ENCODE peak calls at places on chromosomes 16 and 17, in nine cellular contexts. One of them, this sample, is unnamed.
A peak's percentile ranks its signal among the peaks of the same experiment; 100 is the strongest.

GRCh38 chr17:47896672-47897490 is 845 bp downstream of the SP2 start:
- DNase-seq in BE2C: no peak
- DNase-seq in PC-3: peak; percentile 14
- DNase-seq in colonic mucosa: peak; percentile 46
- DNase-seq in neural progenitor cell: no peak
- DNase-seq in bronchial epithelial cell: peak; percentile 29
- DNase-seq in stomach: no peak
- DNase-seq in ascending aorta: peak; percentile 18
- DNase-seq in CD8-positive, alpha-beta T cell: no peak
- DNase-seq in this sample: no peak

GRCh38 chr16:74743668-74744299 is 30.8 kb downstream of the FA2H start:
- DNase-seq in colonic mucosa: peak; percentile 98
- DNase-seq in ascending aorta: no peak
- DNase-seq in neural progenitor cell: no peak
- DNase-seq in CD8-positive, alpha-beta T cell: no peak
- DNase-seq in stomach: peak; percentile 97
- DNase-seq in BE2C: peak; percentile 50
- DNase-seq in PC-3: peak; percentile 95
- DNase-seq in bronchial epithelial cell: peak; percentile 98
- DNase-seq in this sample: no peak

GRCh38 chr17:78129385-78130079 is 977 bp upstream of the TMC6 start:
- DNase-seq in colonic mucosa: no peak
- DNase-seq in ascending aorta: no peak
- DNase-seq in CD8-positive, alpha-beta T cell: peak; percentile 68
- DNase-seq in PC-3: no peak
- DNase-seq in neural progenitor cell: no peak
- DNase-seq in BE2C: no peak
- DNase-seq in stomach: no peak
- DNase-seq in bronchial epithelial cell: no peak
- DNase-seq in this sample: peak; percentile 69

GRCh38 chr16:31397701-31398100 is 4.6 kb downstream of the ITGAD start:
- DNase-seq in CD8-positive, alpha-beta T cell: no peak
- DNase-seq in neural progenitor cell: no peak
- DNase-seq in BE2C: no peak
- DNase-seq in PC-3: no peak
- DNase-seq in ascending aorta: no peak
- DNase-seq in stomach: no peak
- DNase-seq in bronchial epithelial cell: no peak
- DNase-seq in colonic mucosa: no peak
- DNase-seq in this sample: no peak

GRCh38 chr17:33202011-33202410 is 91.1 kb downstream of the ASIC2 start:
- DNase-seq in colonic mucosa: no peak
- DNase-seq in bronchial epithelial cell: no peak
- DNase-seq in CD8-positive, alpha-beta T cell: no peak
- DNase-seq in neural progenitor cell: peak; percentile 20
- DNase-seq in stomach: no peak
- DNase-seq in BE2C: no peak
- DNase-seq in ascending aorta: no peak
- DNase-seq in PC-3: peak; percentile 23
- DNase-seq in this sample: no peak

GRCh38 chr17:44386182-44386525 is 3.3 kb downstream of the ITGA2B start:
- DNase-seq in neural progenitor cell: no peak
- DNase-seq in BE2C: no peak
- DNase-seq in colonic mucosa: no peak
- DNase-seq in PC-3: no peak
- DNase-seq in stomach: no peak
- DNase-seq in ascending aorta: no peak
- DNase-seq in CD8-positive, alpha-beta T cell: no peak
- DNase-seq in bronchial epithelial cell: no peak
- DNase-seq in this sample: no peak

GRCh38 chr17:4472281-4472680 is 26.4 kb upstream of the SPNS2 start:
- DNase-seq in ascending aorta: no peak
- DNase-seq in BE2C: no peak
- DNase-seq in bronchial epithelial cell: no peak
- DNase-seq in neural progenitor cell: no peak
- DNase-seq in CD8-positive, alpha-beta T cell: no peak
- DNase-seq in stomach: no peak
- DNase-seq in colonic mucosa: no peak
- DNase-seq in PC-3: no peak
- DNase-seq in this sample: no peak

GRCh38 chr17:80485846-80486245 is 9.4 kb upstream of the NPTX1 start:
- DNase-seq in colonic mucosa: no peak
- DNase-seq in neural progenitor cell: no peak
- DNase-seq in PC-3: no peak
- DNase-seq in bronchial epithelial cell: no peak
- DNase-seq in ascending aorta: no peak
- DNase-seq in stomach: no peak
- DNase-seq in CD8-positive, alpha-beta T cell: no peak
- DNase-seq in BE2C: peak; percentile 95
- DNase-seq in this sample: no peak

DNA sequence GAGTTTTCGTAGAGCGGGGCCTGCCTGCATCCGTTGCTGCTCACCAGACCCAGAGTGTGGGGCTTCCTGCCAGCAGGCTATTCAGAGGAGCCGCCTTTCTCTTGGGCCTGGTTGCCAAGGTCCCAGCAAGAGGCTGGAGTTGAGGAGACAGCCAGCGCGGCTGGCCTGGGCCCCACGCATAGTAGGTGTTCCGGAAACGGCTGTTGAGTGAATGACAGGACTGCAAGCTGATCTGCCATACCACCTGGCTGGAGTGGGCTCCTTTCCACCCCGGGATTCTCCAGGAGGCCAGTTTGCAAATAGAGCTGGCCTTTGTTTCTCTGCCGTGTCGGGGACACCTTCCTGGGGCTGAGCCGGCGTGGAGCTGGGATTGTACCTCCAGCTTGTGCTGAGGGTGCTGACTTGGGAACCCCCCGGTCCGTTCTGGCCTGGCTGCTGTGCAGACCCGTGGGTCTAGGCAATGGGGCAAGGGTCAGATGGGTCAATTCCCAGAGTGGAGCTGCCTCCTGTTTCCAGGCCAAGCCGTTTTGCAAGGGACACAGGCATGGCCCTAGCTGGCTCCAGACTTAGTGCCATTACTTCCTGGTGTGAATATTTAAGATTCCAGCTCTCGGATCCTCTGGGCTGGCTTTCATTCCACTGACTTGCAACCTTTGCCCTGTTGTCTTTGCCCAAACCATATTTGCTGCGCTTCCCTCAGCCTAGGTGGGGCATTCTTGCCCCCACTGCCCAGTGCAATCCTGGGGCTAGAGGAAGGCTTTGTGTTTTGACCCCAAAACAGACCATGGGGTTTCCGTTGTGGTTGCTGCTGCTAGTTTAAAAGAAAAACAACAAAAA is 68.8 kb downstream of the CMIP start:
- DNase-seq in neural progenitor cell: peak; percentile 48
- DNase-seq in colonic mucosa: peak; percentile 53
- DNase-seq in BE2C: no peak
- DNase-seq in ascending aorta: no peak
- DNase-seq in stomach: no peak
- DNase-seq in bronchial epithelial cell: no peak
- DNase-seq in CD8-positive, alpha-beta T cell: no peak
- DNase-seq in PC-3: no peak
- DNase-seq in this sample: no peak
- H3K36me3 ChIP-seq in neural progenitor cell: no peaks in the 10 kb centered on the region
- H3K36me3 ChIP-seq in colonic mucosa: no peaks in the 10 kb centered on the region
- H3K36me3 ChIP-seq in BE2C: no peaks in the 10 kb centered on the region
- H3K36me3 ChIP-seq in ascending aorta: no peaks in the 10 kb centered on the region
- H3K36me3 ChIP-seq in stomach: peaks cover 13% of the 10 kb centered on the region
- H3K36me3 ChIP-seq in bronchial epithelial cell: peaks cover 14% of the 10 kb centered on the region
- H3K36me3 ChIP-seq in CD8-positive, alpha-beta T cell: no peaks in the 10 kb centered on the region
- H3K36me3 ChIP-seq in PC-3: peaks cover 19% of the 10 kb centered on the region
- H3K36me3 ChIP-seq in this sample: no peaks in the 10 kb centered on the region

DNA sequence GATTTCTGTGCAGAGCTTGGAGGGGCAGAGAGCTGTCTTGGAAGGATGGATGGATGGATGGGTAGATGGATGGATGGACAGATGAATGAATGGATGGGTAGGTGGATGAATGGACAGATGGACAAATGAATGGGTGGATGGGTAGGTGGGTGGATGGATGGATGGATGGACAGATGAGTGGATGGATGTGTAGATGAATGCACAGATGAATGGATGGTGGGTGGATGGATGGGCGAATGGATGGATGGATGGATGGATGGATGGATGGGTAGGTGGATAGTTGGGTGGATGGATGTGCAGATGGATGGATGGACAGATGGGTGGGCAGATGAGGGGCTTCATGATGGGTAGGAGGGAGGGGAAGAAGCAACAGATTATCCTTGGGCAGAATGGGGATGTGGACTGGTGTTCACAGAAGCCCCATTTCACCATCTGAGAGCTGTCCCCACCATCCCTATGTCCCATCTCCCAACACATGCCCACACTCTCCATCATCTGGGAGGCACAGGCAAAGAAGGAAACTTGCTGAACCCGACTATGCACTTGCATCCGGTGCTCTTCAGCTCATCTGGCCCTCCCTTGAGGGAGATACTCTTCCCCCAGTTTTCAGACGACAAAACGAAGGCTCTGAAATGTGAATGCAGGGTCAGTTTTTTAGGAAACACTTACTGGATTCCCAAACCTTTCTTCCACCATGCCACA is 57.2 kb downstream of the IL21R start:
- DNase-seq in bronchial epithelial cell: no peak
- DNase-seq in CD8-positive, alpha-beta T cell: no peak
- DNase-seq in ascending aorta: no peak
- DNase-seq in stomach: no peak
- DNase-seq in colonic mucosa: no peak
- DNase-seq in BE2C: no peak
- DNase-seq in PC-3: no peak
- DNase-seq in neural progenitor cell: no peak
- DNase-seq in this sample: no peak
- H3K36me3 ChIP-seq in bronchial epithelial cell: peaks cover 4% of the 10 kb centered on the region
- H3K36me3 ChIP-seq in CD8-positive, alpha-beta T cell: peaks cover 7% of the 10 kb centered on the region
- H3K36me3 ChIP-seq in ascending aorta: peaks cover 36% of the 10 kb centered on the region
- H3K36me3 ChIP-seq in stomach: peaks cover 52% of the 10 kb centered on the region
- H3K36me3 ChIP-seq in colonic mucosa: no peaks in the 10 kb centered on the region
- H3K36me3 ChIP-seq in BE2C: peaks cover 31% of the 10 kb centered on the region
- H3K36me3 ChIP-seq in PC-3: no peaks in the 10 kb centered on the region
- H3K36me3 ChIP-seq in neural progenitor cell: no peaks in the 10 kb centered on the region
- H3K36me3 ChIP-seq in this sample: peaks cover 5% of the 10 kb centered on the region

DNA sequence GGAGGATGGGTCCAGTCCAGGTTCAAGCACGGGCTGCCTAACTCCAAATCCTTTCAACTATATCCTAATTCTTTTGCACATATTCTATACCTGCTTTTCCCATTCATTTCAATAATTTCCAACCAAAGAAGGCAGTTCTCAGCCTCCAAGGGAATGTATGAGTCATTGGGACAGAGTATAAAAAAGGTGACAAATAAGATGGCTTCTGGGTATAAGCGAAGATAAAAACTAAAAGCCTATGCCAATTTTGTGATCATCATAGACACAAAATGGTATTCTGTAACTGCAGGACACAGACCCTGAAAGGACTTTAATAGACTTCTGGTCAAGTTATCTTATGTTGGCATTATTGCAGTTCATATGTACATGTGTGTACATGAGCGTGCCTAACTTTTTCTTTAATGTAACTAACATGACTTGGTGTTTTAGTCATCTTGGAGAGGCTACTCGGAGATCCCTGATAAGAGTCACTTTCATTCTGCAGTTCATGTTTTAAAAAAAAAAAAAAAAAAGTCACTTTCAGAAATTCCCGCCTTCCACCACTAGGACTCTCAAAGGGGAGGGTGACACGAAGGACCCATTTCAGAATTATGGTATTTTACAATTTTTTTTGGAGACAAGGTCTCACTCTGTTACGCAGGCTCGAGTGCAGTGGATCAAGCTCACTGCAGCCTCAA is 17.3 kb downstream of the COG1 start:
- DNase-seq in ascending aorta: no peak
- DNase-seq in neural progenitor cell: no peak
- DNase-seq in BE2C: no peak
- DNase-seq in PC-3: peak; percentile 48
- DNase-seq in bronchial epithelial cell: no peak
- DNase-seq in CD8-positive, alpha-beta T cell: no peak
- DNase-seq in stomach: no peak
- DNase-seq in colonic mucosa: no peak
- DNase-seq in this sample: no peak
- H3K36me3 ChIP-seq in ascending aorta: peaks cover 49% of the 10 kb centered on the region
- H3K36me3 ChIP-seq in neural progenitor cell: no peaks in the 10 kb centered on the region
- H3K36me3 ChIP-seq in BE2C: peaks cover 42% of the 10 kb centered on the region
- H3K36me3 ChIP-seq in PC-3: peaks cover 50% of the 10 kb centered on the region
- H3K36me3 ChIP-seq in bronchial epithelial cell: peaks cover 14% of the 10 kb centered on the region
- H3K36me3 ChIP-seq in CD8-positive, alpha-beta T cell: peaks cover 40% of the 10 kb centered on the region
- H3K36me3 ChIP-seq in stomach: peaks cover 59% of the 10 kb centered on the region
- H3K36me3 ChIP-seq in colonic mucosa: no peaks in the 10 kb centered on the region
- H3K36me3 ChIP-seq in this sample: peaks cover 46% of the 10 kb centered on the region

GRCh38 chr17:49456172-49456965 is 38.7 kb upstream of the NGFR start:
- DNase-seq in neural progenitor cell: no peak
- DNase-seq in CD8-positive, alpha-beta T cell: no peak
- DNase-seq in PC-3: peak; percentile 37
- DNase-seq in BE2C: no peak
- DNase-seq in stomach: no peak
- DNase-seq in colonic mucosa: no peak
- DNase-seq in bronchial epithelial cell: peak; percentile 15
- DNase-seq in ascending aorta: no peak
- DNase-seq in this sample: no peak
- H3K36me3 ChIP-seq in neural progenitor cell: no peaks in the 10 kb centered on the region
- H3K36me3 ChIP-seq in CD8-positive, alpha-beta T cell: no peaks in the 10 kb centered on the region
- H3K36me3 ChIP-seq in PC-3: no peaks in the 10 kb centered on the region
- H3K36me3 ChIP-seq in BE2C: no peaks in the 10 kb centered on the region
- H3K36me3 ChIP-seq in stomach: no peaks in the 10 kb centered on the region
- H3K36me3 ChIP-seq in colonic mucosa: no peaks in the 10 kb centered on the region
- H3K36me3 ChIP-seq in bronchial epithelial cell: no peaks in the 10 kb centered on the region
- H3K36me3 ChIP-seq in ascending aorta: no peaks in the 10 kb centered on the region
- H3K36me3 ChIP-seq in this sample: no peaks in the 10 kb centered on the region

DNA sequence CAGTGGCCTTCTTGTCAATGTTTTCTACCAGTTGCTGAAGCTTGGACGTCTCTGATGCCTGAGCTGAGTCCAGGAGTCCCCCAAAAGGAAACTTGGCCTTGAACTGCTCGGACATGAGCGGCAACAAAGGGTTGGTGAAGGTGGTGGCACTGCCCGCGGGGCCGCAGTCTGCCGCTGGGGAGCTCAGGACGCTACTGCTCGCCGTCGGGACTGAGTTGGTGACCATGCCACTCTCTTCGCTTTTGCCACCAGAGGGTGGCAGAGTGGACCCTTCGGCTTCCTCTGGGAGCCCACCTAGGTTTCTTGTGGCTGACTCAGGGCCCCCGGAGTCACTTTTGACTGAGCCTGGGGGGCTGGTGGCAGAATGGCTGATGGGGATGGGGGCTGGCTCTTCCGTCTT is 11.0 kb downstream of the SALL1 start:
- DNase-seq in colonic mucosa: no peak
- DNase-seq in ascending aorta: no peak
- DNase-seq in neural progenitor cell: no peak
- DNase-seq in CD8-positive, alpha-beta T cell: no peak
- DNase-seq in stomach: no peak
- DNase-seq in bronchial epithelial cell: no peak
- DNase-seq in BE2C: no peak
- DNase-seq in PC-3: no peak
- DNase-seq in this sample: no peak
- H3K36me3 ChIP-seq in colonic mucosa: no peaks in the 10 kb centered on the region
- H3K36me3 ChIP-seq in ascending aorta: no peaks in the 10 kb centered on the region
- H3K36me3 ChIP-seq in neural progenitor cell: peaks cover 30% of the 10 kb centered on the region
- H3K36me3 ChIP-seq in CD8-positive, alpha-beta T cell: no peaks in the 10 kb centered on the region
- H3K36me3 ChIP-seq in stomach: no peaks in the 10 kb centered on the region
- H3K36me3 ChIP-seq in bronchial epithelial cell: no peaks in the 10 kb centered on the region
- H3K36me3 ChIP-seq in BE2C: no peaks in the 10 kb centered on the region
- H3K36me3 ChIP-seq in PC-3: no peaks in the 10 kb centered on the region
- H3K36me3 ChIP-seq in this sample: no peaks in the 10 kb centered on the region